ENCODE peak calls at places on chromosomes 12 and 14, in ten cellular contexts. One of them, this sample, is unnamed.
A peak's percentile ranks its signal among the peaks of the same experiment; 100 is the strongest.

GRCh38 chr12:126772171-126772864 is 1494.7 kb upstream of the TMEM132C start:
- DNase-seq in HepG2: peak; percentile 6
- DNase-seq in HCT116: peak; percentile 93
- DNase-seq in PC-9: peak; percentile 98
- DNase-seq in neural progenitor cell: no peak
- DNase-seq in astrocyte: peak; percentile 68
- DNase-seq in mammary epithelial cell: peak; percentile 39
- DNase-seq in keratinocyte: no peak
- DNase-seq in MM.1S: peak; percentile 94
- DNase-seq in hepatocyte: no peak
- DNase-seq in this sample: no peak

GRCh38 chr14:49867831-49868719 is 15.5 kb upstream of the NEMF start:
- DNase-seq in mammary epithelial cell: peak; percentile 97
- DNase-seq in PC-9: peak; percentile 88
- DNase-seq in HCT116: peak; percentile 94
- DNase-seq in keratinocyte: peak; percentile 65
- DNase-seq in astrocyte: peak; percentile 88
- DNase-seq in HepG2: peak; percentile 82
- DNase-seq in MM.1S: peak; percentile 91
- DNase-seq in neural progenitor cell: peak; percentile 94
- DNase-seq in hepatocyte: peak; percentile 98
- DNase-seq in this sample: peak; percentile 95

GRCh38 chr14:100065161-100065871 is at the start of gene EVL:
- DNase-seq in keratinocyte: no peak
- DNase-seq in neural progenitor cell: no peak
- DNase-seq in mammary epithelial cell: no peak
- DNase-seq in PC-9: no peak
- DNase-seq in MM.1S: peak; percentile 64
- DNase-seq in hepatocyte: no peak
- DNase-seq in astrocyte: no peak
- DNase-seq in HepG2: no peak
- DNase-seq in HCT116: no peak
- DNase-seq in this sample: no peak

GRCh38 chr14:94914191-94914590 is 144.3 kb upstream of the GSC start:
- DNase-seq in keratinocyte: no peak
- DNase-seq in astrocyte: no peak
- DNase-seq in neural progenitor cell: no peak
- DNase-seq in HepG2: no peak
- DNase-seq in MM.1S: no peak
- DNase-seq in mammary epithelial cell: no peak
- DNase-seq in PC-9: no peak
- DNase-seq in hepatocyte: no peak
- DNase-seq in HCT116: no peak
- DNase-seq in this sample: no peak

GRCh38 chr14:81506512-81506911 is 27.1 kb downstream of the SEL1L start:
- DNase-seq in mammary epithelial cell: no peak
- DNase-seq in neural progenitor cell: no peak
- DNase-seq in MM.1S: no peak
- DNase-seq in PC-9: no peak
- DNase-seq in astrocyte: no peak
- DNase-seq in hepatocyte: peak; percentile 23
- DNase-seq in keratinocyte: no peak
- DNase-seq in HepG2: no peak
- DNase-seq in HCT116: no peak
- DNase-seq in this sample: no peak

GRCh38 chr14:101708853-101709532 is 52.5 kb upstream of the PPP2R5C start:
- DNase-seq in HepG2: no peak
- DNase-seq in MM.1S: no peak
- DNase-seq in keratinocyte: no peak
- DNase-seq in PC-9: peak; percentile 31
- DNase-seq in HCT116: no peak
- DNase-seq in neural progenitor cell: no peak
- DNase-seq in mammary epithelial cell: no peak
- DNase-seq in astrocyte: no peak
- DNase-seq in hepatocyte: no peak
- DNase-seq in this sample: no peak

GRCh38 chr12:14326699-14327098 is 38.8 kb upstream of the ATF7IP start:
- DNase-seq in PC-9: no peak
- DNase-seq in mammary epithelial cell: no peak
- DNase-seq in neural progenitor cell: no peak
- DNase-seq in HCT116: no peak
- DNase-seq in MM.1S: no peak
- DNase-seq in HepG2: no peak
- DNase-seq in hepatocyte: no peak
- DNase-seq in astrocyte: peak; percentile 49
- DNase-seq in keratinocyte: no peak
- DNase-seq in this sample: no peak

GRCh38 chr12:64937466-64937865 is 113.0 kb downstream of the TBC1D30 start:
- DNase-seq in HCT116: no peak
- DNase-seq in astrocyte: no peak
- DNase-seq in MM.1S: no peak
- DNase-seq in PC-9: no peak
- DNase-seq in mammary epithelial cell: no peak
- DNase-seq in HepG2: no peak
- DNase-seq in keratinocyte: no peak
- DNase-seq in hepatocyte: no peak
- DNase-seq in neural progenitor cell: no peak
- DNase-seq in this sample: no peak

GRCh38 chr12:104042580-104042979 is 7.4 kb downstream of the GLT8D2 start:
- DNase-seq in HepG2: no peak
- DNase-seq in hepatocyte: no peak
- DNase-seq in neural progenitor cell: no peak
- DNase-seq in PC-9: no peak
- DNase-seq in MM.1S: no peak
- DNase-seq in HCT116: no peak
- DNase-seq in mammary epithelial cell: no peak
- DNase-seq in astrocyte: no peak
- DNase-seq in keratinocyte: no peak
- DNase-seq in this sample: no peak

GRCh38 chr12:48985475-48985897 is 7.4 kb downstream of the WNT1 start:
- DNase-seq in HepG2: no peak
- DNase-seq in hepatocyte: no peak
- DNase-seq in astrocyte: no peak
- DNase-seq in neural progenitor cell: no peak
- DNase-seq in keratinocyte: no peak
- DNase-seq in mammary epithelial cell: no peak
- DNase-seq in MM.1S: no peak
- DNase-seq in HCT116: no peak
- DNase-seq in PC-9: no peak
- DNase-seq in this sample: no peak

GRCh38 chr12:48991247-48992050 is 7.7 kb downstream of the DDN start:
- DNase-seq in keratinocyte: no peak
- DNase-seq in neural progenitor cell: no peak
- DNase-seq in MM.1S: peak; percentile 3
- DNase-seq in HepG2: no peak
- DNase-seq in mammary epithelial cell: no peak
- DNase-seq in HCT116: no peak
- DNase-seq in astrocyte: no peak
- DNase-seq in PC-9: no peak
- DNase-seq in hepatocyte: no peak
- DNase-seq in this sample: no peak

GRCh38 chr12:48985901-48986300 is 7.8 kb downstream of the WNT1 start:
- DNase-seq in hepatocyte: no peak
- DNase-seq in neural progenitor cell: no peak
- DNase-seq in astrocyte: no peak
- DNase-seq in HepG2: no peak
- DNase-seq in PC-9: no peak
- DNase-seq in mammary epithelial cell: no peak
- DNase-seq in MM.1S: no peak
- DNase-seq in keratinocyte: no peak
- DNase-seq in HCT116: no peak
- DNase-seq in this sample: no peak

GRCh38 chr12:48986720-48987291 is 8.7 kb downstream of the WNT1 start:
- DNase-seq in MM.1S: no peak
- DNase-seq in PC-9: no peak
- DNase-seq in astrocyte: no peak
- DNase-seq in mammary epithelial cell: no peak
- DNase-seq in HepG2: no peak
- DNase-seq in HCT116: no peak
- DNase-seq in neural progenitor cell: peak; percentile 97
- DNase-seq in keratinocyte: no peak
- DNase-seq in hepatocyte: no peak
- DNase-seq in this sample: no peak

GRCh38 chr12:48988030-48988649 is 10.0 kb downstream of the WNT1 start:
- DNase-seq in astrocyte: no peak
- DNase-seq in HCT116: no peak
- DNase-seq in PC-9: no peak
- DNase-seq in neural progenitor cell: peak; percentile 87
- DNase-seq in MM.1S: peak; percentile 64
- DNase-seq in keratinocyte: no peak
- DNase-seq in HepG2: peak; percentile 46
- DNase-seq in mammary epithelial cell: no peak
- DNase-seq in hepatocyte: peak; percentile 73
- DNase-seq in this sample: peak; percentile 49
- TF ChIP-seq EZH2 in astrocyte: peak; percentile 7
- TF ChIP-seq EZH2 in HCT116: no peak
- TF ChIP-seq EZH2 in PC-9: no peak
- TF ChIP-seq EZH2 in neural progenitor cell: no peak
- TF ChIP-seq EZH2 in MM.1S: no peak
- TF ChIP-seq EZH2 in keratinocyte: no peak
- TF ChIP-seq EZH2 in HepG2: no peak
- TF ChIP-seq EZH2 in mammary epithelial cell: no peak
- TF ChIP-seq EZH2 in hepatocyte: no peak
- TF ChIP-seq EZH2 in this sample: peak; percentile 1

GRCh38 chr14:52064174-52064573 is 4.7 kb downstream of the NID2 start:
- DNase-seq in HCT116: no peak
- DNase-seq in hepatocyte: no peak
- DNase-seq in MM.1S: no peak
- DNase-seq in mammary epithelial cell: no peak
- DNase-seq in keratinocyte: no peak
- DNase-seq in PC-9: no peak
- DNase-seq in astrocyte: no peak
- DNase-seq in neural progenitor cell: no peak
- DNase-seq in HepG2: no peak
- DNase-seq in this sample: no peak

GRCh38 chr14:52071675-52072074 is 2.8 kb upstream of the NID2 start:
- DNase-seq in HCT116: no peak
- DNase-seq in MM.1S: no peak
- DNase-seq in hepatocyte: no peak
- DNase-seq in mammary epithelial cell: no peak
- DNase-seq in keratinocyte: no peak
- DNase-seq in neural progenitor cell: peak; percentile 43
- DNase-seq in astrocyte: peak; percentile 29
- DNase-seq in PC-9: no peak
- DNase-seq in HepG2: no peak
- DNase-seq in this sample: peak; percentile 83

GRCh38 chr14:52068741-52069616 is at the start of gene NID2:
- DNase-seq in PC-9: no peak
- DNase-seq in HCT116: no peak
- DNase-seq in MM.1S: no peak
- DNase-seq in neural progenitor cell: peak; percentile 95
- DNase-seq in keratinocyte: no peak
- DNase-seq in mammary epithelial cell: peak; percentile 50
- DNase-seq in HepG2: peak; percentile 20
- DNase-seq in hepatocyte: peak; percentile 90
- DNase-seq in astrocyte: peak; percentile 84
- DNase-seq in this sample: peak; percentile 97

GRCh38 chr14:52069617-52070431 is 965 bp upstream of the NID2 start:
- DNase-seq in mammary epithelial cell: no peak
- DNase-seq in PC-9: no peak
- DNase-seq in MM.1S: no peak
- DNase-seq in neural progenitor cell: peak; percentile 74
- DNase-seq in HepG2: no peak
- DNase-seq in keratinocyte: no peak
- DNase-seq in astrocyte: peak; percentile 67
- DNase-seq in hepatocyte: peak; percentile 31
- DNase-seq in HCT116: no peak
- DNase-seq in this sample: peak; percentile 69

GRCh38 chr14:52067873-52068740 is 752 bp downstream of the NID2 start:
- DNase-seq in PC-9: no peak
- DNase-seq in HepG2: no peak
- DNase-seq in keratinocyte: no peak
- DNase-seq in mammary epithelial cell: no peak
- DNase-seq in HCT116: no peak
- DNase-seq in hepatocyte: peak; percentile 42
- DNase-seq in MM.1S: no peak
- DNase-seq in neural progenitor cell: peak; percentile 65
- DNase-seq in astrocyte: peak; percentile 37
- DNase-seq in this sample: peak; percentile 54
- TF ChIP-seq EZH2 in PC-9: no peak
- TF ChIP-seq EZH2 in HepG2: peak; percentile 76
- TF ChIP-seq EZH2 in keratinocyte: peak; percentile 85
- TF ChIP-seq EZH2 in mammary epithelial cell: no peak
- TF ChIP-seq EZH2 in HCT116: no peak
- TF ChIP-seq EZH2 in hepatocyte: peak; percentile 33
- TF ChIP-seq EZH2 in MM.1S: no peak
- TF ChIP-seq EZH2 in neural progenitor cell: peak; percentile 53
- TF ChIP-seq EZH2 in astrocyte: no peak
- TF ChIP-seq EZH2 in this sample: no peak

GRCh38 chr12:138898-139534 is 72.4 kb downstream of the IQSEC3 start:
- DNase-seq in HepG2: no peak
- DNase-seq in PC-9: no peak
- DNase-seq in MM.1S: no peak
- DNase-seq in mammary epithelial cell: no peak
- DNase-seq in neural progenitor cell: peak; percentile 46
- DNase-seq in keratinocyte: no peak
- DNase-seq in hepatocyte: no peak
- DNase-seq in astrocyte: peak; percentile 7
- DNase-seq in HCT116: no peak
- DNase-seq in this sample: peak; percentile 4

GRCh38 chr12:143964-144649 is 69.8 kb downstream of the SLC6A12 start:
- DNase-seq in MM.1S: no peak
- DNase-seq in astrocyte: peak; percentile 17
- DNase-seq in keratinocyte: no peak
- DNase-seq in mammary epithelial cell: no peak
- DNase-seq in HCT116: no peak
- DNase-seq in PC-9: no peak
- DNase-seq in neural progenitor cell: peak; percentile 42
- DNase-seq in hepatocyte: peak; percentile 87
- DNase-seq in HepG2: peak; percentile 62
- DNase-seq in this sample: no peak

GRCh38 chr12:138171-138897 is 71.8 kb downstream of the IQSEC3 start:
- DNase-seq in neural progenitor cell: no peak
- DNase-seq in MM.1S: no peak
- DNase-seq in HCT116: no peak
- DNase-seq in astrocyte: no peak
- DNase-seq in PC-9: no peak
- DNase-seq in hepatocyte: no peak
- DNase-seq in keratinocyte: no peak
- DNase-seq in HepG2: no peak
- DNase-seq in mammary epithelial cell: no peak
- DNase-seq in this sample: no peak

GRCh38 chr12:135127-135526 is 68.6 kb downstream of the IQSEC3 start:
- DNase-seq in neural progenitor cell: no peak
- DNase-seq in mammary epithelial cell: no peak
- DNase-seq in MM.1S: no peak
- DNase-seq in PC-9: no peak
- DNase-seq in HCT116: no peak
- DNase-seq in hepatocyte: no peak
- DNase-seq in HepG2: no peak
- DNase-seq in astrocyte: no peak
- DNase-seq in keratinocyte: no peak
- DNase-seq in this sample: no peak

GRCh38 chr12:139585-139984 is 73.0 kb downstream of the IQSEC3 start:
- DNase-seq in HCT116: no peak
- DNase-seq in mammary epithelial cell: no peak
- DNase-seq in astrocyte: no peak
- DNase-seq in HepG2: no peak
- DNase-seq in PC-9: no peak
- DNase-seq in MM.1S: no peak
- DNase-seq in neural progenitor cell: peak; percentile 69
- DNase-seq in hepatocyte: peak; percentile 70
- DNase-seq in keratinocyte: no peak
- DNase-seq in this sample: peak; percentile 1
- TF ChIP-seq EZH2 in HCT116: no peak
- TF ChIP-seq EZH2 in mammary epithelial cell: no peak
- TF ChIP-seq EZH2 in astrocyte: no peak
- TF ChIP-seq EZH2 in HepG2: no peak
- TF ChIP-seq EZH2 in PC-9: no peak
- TF ChIP-seq EZH2 in MM.1S: no peak
- TF ChIP-seq EZH2 in neural progenitor cell: no peak
- TF ChIP-seq EZH2 in hepatocyte: no peak
- TF ChIP-seq EZH2 in keratinocyte: peak; percentile 28
- TF ChIP-seq EZH2 in this sample: no peak

GRCh38 chr12:54932691-54933090 is 51.9 kb downstream of the TESPA1 start:
- DNase-seq in keratinocyte: peak; percentile 46
- DNase-seq in PC-9: no peak
- DNase-seq in HCT116: no peak
- DNase-seq in HepG2: no peak
- DNase-seq in MM.1S: no peak
- DNase-seq in mammary epithelial cell: peak; percentile 33
- DNase-seq in astrocyte: no peak
- DNase-seq in hepatocyte: no peak
- DNase-seq in neural progenitor cell: no peak
- DNase-seq in this sample: no peak
- TF ChIP-seq EZH2 in keratinocyte: no peak
- TF ChIP-seq EZH2 in PC-9: no peak
- TF ChIP-seq EZH2 in HCT116: no peak
- TF ChIP-seq EZH2 in HepG2: no peak
- TF ChIP-seq EZH2 in MM.1S: no peak
- TF ChIP-seq EZH2 in mammary epithelial cell: no peak
- TF ChIP-seq EZH2 in astrocyte: no peak
- TF ChIP-seq EZH2 in hepatocyte: no peak
- TF ChIP-seq EZH2 in neural progenitor cell: no peak
- TF ChIP-seq EZH2 in this sample: no peak

This sample was measured in fibroblast of lung.